ENCODE peak calls at places on chromosomes 1 and 21, in four cellular contexts. C is body of pancreas, W is uterus, Z is kidney epithelial cell. I is an unnamed sample.

GRCh38 chr1:59156526-59157196 is 140.2 kb upstream of the FGGY start:
- DNase-seq in Z (no peak), W (no peak), C (peak; percentile 51), I (no peak)

GRCh38 chr1:159653201-159653600 is 61.2 kb downstream of the CRP start:
- DNase-seq in W (no peak), C (no peak), Z (no peak), I (no peak)

GRCh38 chr1:229209386-229209785 is 61.5 kb upstream of the RAB4A start:
- DNase-seq in C (no peak), Z (no peak), W (no peak), I (peak; percentile 7)

GRCh38 chr1:23097316-23097715 is 71.3 kb downstream of the LUZP1 start:
- DNase-seq in W (no peak), C (no peak), Z (no peak), I (no peak)

GRCh38 chr1:30750751-30751291 is 6.8 kb downstream of the LAPTM5 start:
- DNase-seq in Z (no peak), C (no peak), W (no peak), I (no peak)

GRCh38 chr1:92488832-92489231 is 2.1 kb upstream of the GFI1 start:
- DNase-seq in C (no peak), W (no peak), Z (no peak), I (no peak)

GRCh38 chr1:83508485-83509151 is 490.3 kb downstream of the TTLL7 start:
- DNase-seq in C (peak; percentile 16), Z (no peak), W (peak; percentile 11), I (no peak)

GRCh38 chr21:45017376-45017960 is 56.9 kb upstream of the ADARB1 start:
- DNase-seq in C (peak; percentile 4), Z (no peak), W (peak; percentile 13), I (no peak)

GRCh38 chr21:14541840-14542495 is 4.1 kb downstream of the SAMSN1 start:
- DNase-seq in C (no peak), Z (no peak), W (no peak), I (no peak)

GRCh38 chr1:32048440-32048839 is 24.3 kb upstream of the TMEM39B start:
- DNase-seq in Z (no peak), W (no peak), C (no peak), I (no peak)

GRCh38 chr1:93613895-93614294 is 67.7 kb downstream of the BCAR3 start:
- DNase-seq in Z (no peak), W (peak; percentile 61), C (peak; percentile 65), I (no peak)

GRCh38 chr1:109890115-109890953 is 20.3 kb upstream of the CSF1 start:
- DNase-seq in C (no peak), W (no peak), Z (no peak), I (no peak)

GRCh38 chr21:43992121-43992520 is 20.0 kb upstream of the TRAPPC10 start:
- DNase-seq in Z (no peak), W (no peak), C (no peak), I (no peak)

GRCh38 chr1:44045064-44045463 is 13.8 kb upstream of the SLC6A9 start:
- DNase-seq in Z (no peak), C (no peak), W (no peak), I (no peak)

GRCh38 chr1:84356881-84357280 is 41.4 kb upstream of the DNASE2B start:
- DNase-seq in W (no peak), C (no peak), Z (no peak), I (no peak)

GRCh38 chr21:41632748-41633475 is 125.0 kb upstream of the TMPRSS2 start:
- DNase-seq in W (no peak), Z (no peak), C (peak; percentile 57), I (no peak)

GRCh38 chr1:160459056-160459455 is 58.7 kb downstream of the VANGL2 start:
- DNase-seq in Z (no peak), W (no peak), C (no peak), I (no peak)

GRCh38 chr1:211541715-211542477 is 37.1 kb downstream of the SLC30A1 start:
- DNase-seq in C (peak; percentile 14), W (no peak), Z (no peak), I (no peak)

GRCh38 chr21:14454642-14455009 is 71.7 kb upstream of the HSPA13 start:
- DNase-seq in W (no peak), Z (no peak), C (no peak), I (no peak)

GRCh38 chr1:158819461-158820443 is 11.4 kb upstream of the MNDA start:
- DNase-seq in C (no peak), W (no peak), Z (no peak), I (no peak)

GRCh38 chr1:200530551-200531261 is 89.8 kb downstream of the KIF14 start:
- DNase-seq in C (no peak), Z (no peak), W (no peak), I (no peak)

GRCh38 chr1:59150537-59151386 is 146.1 kb upstream of the FGGY start:
- DNase-seq in C (peak; percentile 44), W (peak; percentile 95), Z (peak; percentile 97), I (peak; percentile 90)

GRCh38 chr1:170692866-170693575 is 29.1 kb downstream of the PRRX1 start:
- DNase-seq in W (no peak), C (no peak), Z (no peak), I (no peak)

GRCh38 chr1:23446644-23447310 is 22.2 kb upstream of the TCEA3 start:
- DNase-seq in W (no peak), C (no peak), Z (no peak), I (no peak)

GRCh38 chr1:153699116-153699515 is 20.6 kb downstream of the NPR1 start:
- DNase-seq in W (no peak), Z (no peak), C (no peak), I (no peak)

GRCh38 chr1:7672864-7673263 is 98.2 kb upstream of the VAMP3 start:
- DNase-seq in C (no peak), Z (no peak), W (no peak), I (no peak)

GRCh38 chr1:7670334-7671145 is 100.6 kb upstream of the VAMP3 start:
- DNase-seq in C (no peak), W (no peak), Z (no peak), I (no peak)

GRCh38 chr1:7669559-7670208 is 101.4 kb upstream of the VAMP3 start:
- DNase-seq in C (peak; percentile 68), W (no peak), Z (no peak), I (no peak)

GRCh38 chr1:7671676-7672075 is 99.4 kb upstream of the VAMP3 start:
- DNase-seq in W (no peak), C (no peak), Z (no peak), I (no peak)

DNA sequence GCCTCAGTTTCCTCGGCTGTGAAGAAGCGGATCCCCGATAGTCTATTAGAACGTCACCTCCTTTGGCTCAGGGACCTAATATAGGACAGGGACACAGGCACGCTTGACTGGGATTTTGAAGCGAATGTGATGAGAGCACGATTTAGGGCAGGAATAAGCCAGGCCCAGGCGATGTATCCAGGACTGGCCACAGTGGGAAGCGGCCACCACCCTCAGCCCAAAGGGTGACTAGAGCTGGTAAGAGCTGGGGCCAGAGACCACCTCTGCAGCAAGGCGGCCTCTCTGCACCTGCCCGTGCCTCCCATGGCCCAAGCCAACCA is 100.0 kb upstream of the VAMP3 start:
- DNase-seq in W (no peak), C (no peak), Z (no peak), I (no peak)
- TF ChIP-seq CTCF in W (no peak), C (no peak), Z (no peak), I (no peak)

DNA sequence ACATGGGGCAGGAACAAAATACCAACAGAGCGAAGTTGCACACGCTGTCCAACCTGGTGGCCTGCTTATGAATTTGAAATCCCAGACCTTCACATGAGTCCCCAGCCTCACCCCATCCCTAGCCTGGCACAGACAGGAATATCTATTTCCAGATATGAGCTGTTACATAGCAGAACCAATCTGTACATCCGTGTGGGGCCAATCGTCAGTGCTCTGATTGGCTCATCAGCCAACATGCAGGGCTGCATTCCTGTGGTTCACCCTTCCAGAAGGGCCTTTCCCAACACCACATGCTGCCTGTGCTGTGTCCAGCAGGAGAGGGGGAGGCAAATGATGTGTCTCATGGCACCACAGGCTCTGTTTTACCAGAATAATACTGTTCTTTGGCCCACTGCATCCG is 31.3 kb downstream of the CCN1 start:
- DNase-seq in Z (peak; percentile 98), C (peak; percentile 56), W (peak; percentile 27), I (peak; percentile 91)
- TF ChIP-seq CTCF in Z (no peak), C (no peak), W (no peak), I (no peak)

DNA sequence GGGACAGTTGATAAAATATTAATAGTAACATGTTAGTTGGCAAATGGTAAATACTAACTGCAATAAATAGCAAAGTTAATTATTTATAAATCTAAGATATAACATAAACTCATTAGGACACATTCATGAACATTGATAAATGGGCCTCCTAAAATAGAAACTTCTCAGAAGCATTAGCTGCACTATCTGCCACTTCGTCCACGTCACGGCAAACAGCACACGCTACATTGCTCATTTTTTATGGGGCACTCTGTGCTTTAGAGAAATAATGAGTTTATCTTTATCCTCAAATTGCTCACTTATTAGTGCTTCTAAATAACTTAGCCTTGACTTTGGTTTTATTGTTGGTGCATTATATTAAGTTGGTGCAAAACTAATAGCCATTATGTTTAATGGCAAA is 16.3 kb upstream of the HPCAL4 start:
- DNase-seq in C (no peak), W (no peak), Z (no peak), I (no peak)
- TF ChIP-seq CTCF in C (no peak), W (no peak), Z (no peak), I (no peak)

GRCh38 chr1:179866616-179867015 is 11.0 kb downstream of the TOR1AIP2 start:
- DNase-seq in W (no peak), C (no peak), Z (no peak), I (no peak)

GRCh38 chr1:179865377-179865776 is 12.2 kb downstream of the TOR1AIP2 start:
- DNase-seq in Z (no peak), W (no peak), C (no peak), I (no peak)

GRCh38 chr1:179856286-179856685 is 21.3 kb downstream of the TOR1AIP2 start:
- DNase-seq in C (no peak), Z (no peak), W (no peak), I (no peak)

GRCh38 chr1:179860667-179861066 is 16.9 kb downstream of the TOR1AIP2 start:
- DNase-seq in C (no peak), W (no peak), Z (no peak), I (no peak)
- TF ChIP-seq CTCF in C (no peak), W (no peak), Z (no peak), I (no peak)

GRCh38 chr1:73811798-73812197 is 386.2 kb downstream of the LRRIQ3 start:
- DNase-seq in W (no peak), C (no peak), Z (no peak), I (no peak)

DNA sequence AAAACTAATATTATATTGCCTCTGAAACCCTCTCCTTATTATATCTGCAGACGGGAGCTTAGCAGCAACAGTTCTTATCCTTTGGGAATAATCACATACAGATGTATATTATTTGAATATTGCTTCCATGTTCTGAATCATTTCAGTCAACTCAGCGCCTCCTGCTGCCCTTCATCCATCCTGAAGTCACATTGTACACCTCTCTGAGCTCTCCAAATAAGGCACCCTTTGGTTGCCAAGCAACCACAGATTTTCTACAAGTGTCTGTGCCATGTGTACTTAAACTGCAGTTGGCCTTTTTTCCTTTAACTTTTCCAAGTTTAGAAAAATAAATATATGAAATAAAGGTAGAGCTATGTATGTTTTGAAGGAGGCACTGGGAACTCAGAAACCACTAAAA is 384.2 kb downstream of the LRRIQ3 start:
- DNase-seq in Z (no peak), W (no peak), C (no peak), I (no peak)
- TF ChIP-seq CTCF in Z (no peak), W (no peak), C (no peak), I (no peak)

DNA sequence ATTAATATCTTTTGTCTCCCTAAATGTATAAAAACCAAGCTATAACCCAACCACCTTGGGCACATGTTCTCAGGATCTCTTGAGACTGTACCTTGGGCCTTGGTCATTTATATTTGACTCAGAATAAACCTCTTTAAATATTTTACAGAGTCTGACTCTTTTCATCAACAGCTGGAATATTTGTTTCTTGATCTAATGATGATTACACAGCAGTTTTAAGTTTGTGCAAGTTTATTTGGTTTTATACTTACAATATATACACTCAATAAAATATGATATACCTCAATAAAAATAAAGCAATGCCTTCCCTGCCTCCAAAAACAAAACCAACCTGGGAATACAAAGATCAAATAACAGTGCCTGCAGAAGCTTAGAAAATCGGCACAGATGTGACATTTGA is 22.0 kb downstream of the LEPR start:
- DNase-seq in Z (no peak), W (no peak), C (no peak), I (no peak)
- TF ChIP-seq CTCF in Z (no peak), W (no peak), C (no peak), I (no peak)

I was measured in osteocyte.